ENCODE peak calls at places on chromosome 22, in five cellular contexts. Y is brain microvascular endothelial cell, M is hepatocyte, L is spleen, I is mesendoderm. R is an unnamed sample.
A peak's percentile ranks its signal among the peaks of the same experiment; 100 is the strongest.

GRCh38 chr22:43707650-43708049 is 104.5 kb downstream of the EFCAB6 start:
- DNase-seq in Y (no peak), M (no peak), L (no peak), I (peak; percentile 13), R (peak; percentile 24)

GRCh38 chr22:26893711-26894110 is 236.3 kb downstream of the MIAT start:
- DNase-seq in Y (no peak), M (no peak), L (no peak), I (peak; percentile 12), R (no peak)

GRCh38 chr22:28185130-28185529 is 266.1 kb upstream of the PITPNB start:
- DNase-seq in Y (no peak), M (no peak), L (no peak), I (no peak), R (no peak)

GRCh38 chr22:37044634-37045625 is 6.6 kb upstream of the KCTD17 start:
- DNase-seq in Y (no peak), M (no peak), L (no peak), I (no peak), R (no peak)

GRCh38 chr22:44120314-44120704 is 60.4 kb upstream of the PARVG start:
- DNase-seq in Y (no peak), M (no peak), L (peak; percentile 30), I (peak; percentile 47), R (no peak)

GRCh38 chr22:19105867-19106802 is 16.1 kb downstream of the DGCR2 start:
- DNase-seq in Y (no peak), M (no peak), L (no peak), I (peak; percentile 37), R (no peak)

GRCh38 chr22:34587357-34588356 is 478.3 kb upstream of the ISX start:
- DNase-seq in Y (no peak), M (peak; percentile 8), L (no peak), I (peak; percentile 76), R (no peak)

GRCh38 chr22:32448980-32449379 is 15.3 kb downstream of the BPIFC start:
- DNase-seq in Y (no peak), M (no peak), L (no peak), I (no peak), R (no peak)

GRCh38 chr22:26385164-26385563 is 43.9 kb upstream of the ASPHD2 start:
- DNase-seq in Y (no peak), M (no peak), L (no peak), I (no peak), R (no peak)

GRCh38 chr22:27386186-27386585 is 415.4 kb downstream of the MN1 start:
- DNase-seq in Y (no peak), M (peak; percentile 49), L (no peak), I (peak; percentile 61), R (no peak)

GRCh38 chr22:37401861-37402506 is 25.3 kb downstream of the ELFN2 start:
- DNase-seq in Y (no peak), M (no peak), L (no peak), I (no peak), R (no peak)

GRCh38 chr22:37284807-37285355 is 2.6 kb downstream of the CYTH4 start:
- DNase-seq in Y (no peak), M (no peak), L (peak; percentile 94), I (no peak), R (no peak)

GRCh38 chr22:35863432-35863831 is 145.8 kb downstream of the APOL5 start:
- DNase-seq in Y (no peak), M (no peak), L (no peak), I (peak; percentile 35), R (no peak)

GRCh38 chr22:36823177-36823839 is 6.5 kb upstream of the PVALB start:
- DNase-seq in Y (peak; percentile 27), M (no peak), L (no peak), I (peak; percentile 97), R (peak; percentile 21)

GRCh38 chr22:45978275-45978713 is 1.3 kb upstream of the WNT7B start:
- DNase-seq in Y (no peak), M (no peak), L (no peak), I (no peak), R (no peak)
- H3K4me3 ChIP-seq in Y (no peak overlapping the region), M (no peak overlapping the region), L (peak overlapping the region; percentile 52), I (no peak overlapping the region), R (peak overlapping the region; percentile 78)

GRCh38 chr22:48248901-48249455 is 1486.5 kb downstream of the TBC1D22A start:
- DNase-seq in Y (no peak), M (no peak), L (peak; percentile 39), I (no peak), R (no peak)

GRCh38 chr22:48250937-48251530 is 1488.6 kb downstream of the TBC1D22A start:
- DNase-seq in Y (no peak), M (no peak), L (peak; percentile 45), I (no peak), R (no peak)

GRCh38 chr22:48251629-48252028 is 1489.2 kb downstream of the TBC1D22A start:
- DNase-seq in Y (no peak), M (no peak), L (peak; percentile 24), I (no peak), R (no peak)

GRCh38 chr22:48250286-48250895 is 1487.9 kb downstream of the TBC1D22A start:
- DNase-seq in Y (no peak), M (no peak), L (peak; percentile 62), I (no peak), R (no peak)

DNA sequence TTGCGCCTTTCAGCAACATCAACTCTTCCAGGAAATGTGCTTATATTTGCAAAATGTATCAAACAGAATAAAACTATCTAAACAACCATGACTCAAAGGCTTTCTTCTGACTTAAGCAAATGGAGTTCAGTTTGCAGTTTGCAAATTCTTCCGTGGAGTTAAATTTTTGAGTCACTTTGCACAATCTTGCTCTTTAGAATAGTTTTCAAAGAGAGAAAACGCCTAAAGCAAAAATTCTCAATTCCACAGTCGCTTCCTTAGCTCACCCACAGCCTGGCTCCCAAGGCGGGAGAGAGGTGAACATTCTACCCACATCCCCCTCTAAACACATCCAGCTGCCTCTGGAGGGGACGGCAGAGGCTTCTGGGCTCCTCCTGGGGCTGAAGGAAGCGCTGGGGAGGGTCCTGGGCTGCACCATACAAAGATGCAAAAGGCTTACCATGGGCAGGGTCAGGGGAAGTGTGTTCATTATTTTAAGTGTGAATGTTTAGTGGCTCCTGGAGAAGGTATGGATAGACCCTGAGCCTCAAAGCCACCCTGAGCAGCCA is 1487.3 kb downstream of the TBC1D22A start:
- DNase-seq in Y (no peak), M (no peak), L (peak; percentile 7), I (no peak), R (no peak)
- H3K27ac ChIP-seq in Y (no peak overlapping the region), M (no peak overlapping the region), L (no peak overlapping the region), I (no peak overlapping the region), R (no peak overlapping the region)

GRCh38 chr22:39150848-39151215 is 1.6 kb downstream of the CBX7 start:
- DNase-seq in Y (no peak), M (peak; percentile 15), L (peak; percentile 51), I (no peak), R (peak; percentile 26)

GRCh38 chr22:39148024-39148726 is 4.3 kb downstream of the CBX7 start:
- DNase-seq in Y (no peak), M (no peak), L (peak; percentile 75), I (no peak), R (no peak)

GRCh38 chr22:39147335-39148023 is 5.0 kb downstream of the CBX7 start:
- DNase-seq in Y (no peak), M (no peak), L (peak; percentile 74), I (no peak), R (no peak)

GRCh38 chr22:39149915-39150847 is 2.3 kb downstream of the CBX7 start:
- DNase-seq in Y (no peak), M (peak; percentile 5), L (peak; percentile 70), I (peak; percentile 38), R (no peak)

GRCh38 chr22:39148727-39149535 is 3.5 kb downstream of the CBX7 start:
- DNase-seq in Y (no peak), M (peak; percentile 22), L (peak; percentile 88), I (peak; percentile 73), R (no peak)
- H3K4me3 ChIP-seq in Y (no peak overlapping the region), M (no peak overlapping the region), L (no peak overlapping the region), I (no peak overlapping the region), R (no peak overlapping the region)

GRCh38 chr22:24010018-24010391 is 1.1 kb upstream of the CABIN1 start:
- DNase-seq in Y (no peak), M (no peak), L (no peak), I (no peak), R (no peak)
- H3K27ac ChIP-seq in Y (no peak overlapping the region), M (no peak overlapping the region), L (no peak overlapping the region), I (no peak overlapping the region), R (no peak overlapping the region)

GRCh38 chr22:23789638-23790037 is 2.9 kb downstream of the SMARCB1 start:
- DNase-seq in Y (no peak), M (no peak), L (peak; percentile 24), I (peak; percentile 43), R (no peak)
- H3K4me3 ChIP-seq in Y (no peak overlapping the region), M (no peak overlapping the region), L (no peak overlapping the region), I (no peak overlapping the region), R (no peak overlapping the region)

DNA sequence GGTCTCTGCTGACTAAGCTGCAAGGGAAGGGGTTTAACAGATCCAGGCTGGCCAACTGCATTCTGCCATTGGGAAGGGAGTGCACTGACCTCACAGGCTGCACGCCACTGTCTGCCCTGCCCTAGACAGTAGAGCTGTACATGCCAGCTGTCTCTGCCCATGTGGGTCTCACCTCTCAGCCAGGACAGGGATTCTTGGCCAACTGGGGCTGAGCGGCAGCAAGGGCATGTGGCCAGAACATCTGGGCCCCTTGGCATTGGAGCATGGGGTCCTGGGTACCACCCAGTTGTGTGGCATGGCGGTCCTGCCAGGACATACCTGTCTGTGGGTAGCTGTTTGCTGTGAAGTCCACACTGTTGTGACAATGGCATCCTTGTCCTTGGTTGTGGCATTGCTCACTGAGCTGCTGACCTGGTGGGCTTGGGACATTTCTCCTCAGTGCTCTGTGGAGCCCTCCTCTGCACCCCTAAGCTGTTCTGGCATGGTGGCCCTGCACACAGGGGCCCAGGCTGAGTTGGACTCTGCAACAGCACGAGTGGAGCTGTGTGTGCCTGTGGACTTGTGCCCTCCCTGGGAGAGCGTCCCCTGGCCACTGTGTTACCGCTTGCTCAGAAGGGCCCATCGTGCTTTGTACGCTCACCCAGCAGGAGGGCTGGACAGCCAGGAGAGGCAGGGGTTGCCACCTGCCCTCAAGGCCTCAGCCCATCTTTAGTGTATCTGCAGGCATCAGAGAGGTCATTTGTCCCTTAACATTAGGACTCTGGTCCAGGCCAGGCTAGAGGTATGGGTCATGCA is 46.7 kb downstream of the MED15 start:
- DNase-seq in Y (no peak), M (no peak), L (peak; percentile 64), I (no peak), R (no peak)
- H3K27ac ChIP-seq in Y (peak overlapping the region; percentile 94), M (peak overlapping the region; percentile 96), L (peak overlapping the region; percentile 91), I (no peak overlapping the region), R (peak overlapping the region; percentile 95)

GRCh38 chr22:17159504-17159951 is 451 bp upstream of the HDHD5 start:
- DNase-seq in Y (peak; percentile 20), M (peak; percentile 78), L (no peak), I (no peak), R (peak; percentile 75)

GRCh38 chr22:17158176-17158567 is 905 bp downstream of the HDHD5 start:
- DNase-seq in Y (no peak), M (no peak), L (no peak), I (no peak), R (no peak)

GRCh38 chr22:17155941-17156340 is 3.1 kb downstream of the HDHD5 start:
- DNase-seq in Y (no peak), M (no peak), L (no peak), I (no peak), R (no peak)

GRCh38 chr22:17158568-17159503 is at the start of gene HDHD5:
- DNase-seq in Y (peak; percentile 63), M (peak; percentile 93), L (peak; percentile 96), I (peak; percentile 95), R (peak; percentile 92)

DNA sequence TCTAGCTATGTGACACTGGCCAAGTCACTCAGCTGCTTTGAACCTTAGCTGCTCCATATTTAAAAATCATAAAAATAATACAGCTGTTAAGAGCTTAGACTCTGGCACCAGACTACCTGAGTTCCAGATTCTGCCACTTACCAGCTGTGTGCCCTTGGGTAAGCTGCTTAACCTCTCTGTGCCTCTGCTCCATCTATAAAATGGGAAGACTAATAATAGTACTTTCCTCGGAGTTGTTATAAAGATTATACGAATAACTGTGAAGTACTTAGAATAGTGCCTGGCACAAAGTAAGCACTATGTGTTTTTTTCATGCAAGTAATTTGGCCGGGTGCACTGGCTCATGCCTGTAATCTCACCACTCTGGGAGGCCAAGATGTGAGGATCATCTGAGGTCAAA is 1.4 kb downstream of the HDHD5 start:
- DNase-seq in Y (no peak), M (no peak), L (no peak), I (no peak), R (no peak)
- H3K4me3 ChIP-seq in Y (no peak overlapping the region), M (no peak overlapping the region), L (no peak overlapping the region), I (no peak overlapping the region), R (peak overlapping the region; percentile 84)